ENCODE peak calls at places on chromosomes 3 and 15, in seven cellular contexts. N, S, E, V, X, M and B are unnamed samples.

GRCh38 chr15:29849716-29850115 is 27.4 kb upstream of the TJP1 start:
- DNase-seq in N (no peak), S (no peak), E (peak; percentile 64), V (no peak), X (no peak), M (no peak), B (no peak)

GRCh38 chr3:94301346-94301745 is 238.5 kb downstream of the NSUN3 start:
- DNase-seq in N (no peak), S (no peak), E (no peak), V (no peak), X (no peak), M (peak; percentile 26), B (no peak)

GRCh38 chr3:72938471-72939265 is 50.8 kb downstream of the GXYLT2 start:
- DNase-seq in N (peak; percentile 99), S (peak; percentile 94), E (peak; percentile 71), V (peak; percentile 81), X (peak; percentile 63), M (peak; percentile 92), B (peak; percentile 32)

GRCh38 chr15:41043276-41043675 is 72.8 kb downstream of the INO80 start:
- DNase-seq in N (peak; percentile 67), S (peak; percentile 76), E (no peak), V (no peak), X (no peak), M (peak; percentile 63), B (no peak)

GRCh38 chr15:85274315-85275050 is 105.9 kb upstream of the AKAP13 start:
- DNase-seq in N (no peak), S (no peak), E (no peak), V (no peak), X (no peak), M (no peak), B (no peak)

GRCh38 chr3:41173926-41174702 is 25.2 kb upstream of the CTNNB1 start:
- DNase-seq in N (no peak), S (no peak), E (no peak), V (no peak), X (no peak), M (no peak), B (no peak)

GRCh38 chr3:113104746-113105479 is 106.4 kb upstream of the BOC start:
- DNase-seq in N (no peak), S (no peak), E (no peak), V (no peak), X (no peak), M (no peak), B (peak; percentile 81)

GRCh38 chr15:60673918-60674558 is 195.1 kb upstream of the ICE2 start:
- DNase-seq in N (peak; percentile 96), S (peak; percentile 98), E (peak; percentile 98), V (no peak), X (peak; percentile 15), M (peak; percentile 98), B (peak; percentile 59)

GRCh38 chr3:188853896-188854295 is 317.9 kb upstream of the TPRG1 start:
- DNase-seq in N (peak; percentile 52), S (peak; percentile 55), E (no peak), V (no peak), X (no peak), M (peak; percentile 76), B (no peak)

GRCh38 chr15:75866916-75867315 is 23.7 kb downstream of the UBE2Q2 start:
- DNase-seq in N (no peak), S (no peak), E (no peak), V (no peak), X (no peak), M (no peak), B (no peak)

GRCh38 chr15:85750319-85750806 is 44.4 kb downstream of the KLHL25 start:
- DNase-seq in N (peak; percentile 8), S (peak; percentile 59), E (no peak), V (peak; percentile 95), X (no peak), M (peak; percentile 65), B (peak; percentile 81)

GRCh38 chr15:36415643-36416042 is 163.8 kb upstream of the CDIN1 start:
- DNase-seq in N (peak; percentile 88), S (peak; percentile 75), E (peak; percentile 3), V (no peak), X (no peak), M (peak; percentile 81), B (no peak)

GRCh38 chr15:78105541-78106241 is 13.3 kb downstream of the SH2D7 start:
- DNase-seq in N (peak; percentile 29), S (peak; percentile 24), E (peak; percentile 44), V (no peak), X (no peak), M (no peak), B (no peak)

GRCh38 chr3:87320748-87321634 is 44.6 kb upstream of the POU1F1 start:
- DNase-seq in N (no peak), S (no peak), E (peak; percentile 42), V (no peak), X (no peak), M (no peak), B (no peak)

GRCh38 chr3:128547368-128547987 is 54.5 kb upstream of the GATA2 start:
- DNase-seq in N (peak; percentile 67), S (peak; percentile 71), E (peak; percentile 74), V (peak; percentile 75), X (no peak), M (peak; percentile 86), B (no peak)

GRCh38 chr15:85312925-85313324 is 67.5 kb upstream of the AKAP13 start:
- DNase-seq in N (peak; percentile 53), S (peak; percentile 90), E (no peak), V (no peak), X (no peak), M (peak; percentile 45), B (no peak)

GRCh38 chr15:80846416-80846815 is 67.2 kb downstream of the CEMIP start:
- DNase-seq in N (peak; percentile 31), S (peak; percentile 37), E (no peak), V (no peak), X (no peak), M (peak; percentile 48), B (no peak)

GRCh38 chr3:20185364-20185732 is 658 bp downstream of the SGO1 start:
- DNase-seq in N (peak; percentile 8), S (peak; percentile 14), E (peak; percentile 9), V (no peak), X (peak; percentile 20), M (peak; percentile 48), B (no peak)

GRCh38 chr15:62469874-62470688 is 305.0 kb upstream of the C2CD4B start:
- DNase-seq in N (peak; percentile 90), S (peak; percentile 90), E (peak; percentile 87), V (peak; percentile 90), X (no peak), M (peak; percentile 88), B (peak; percentile 71)